ENCODE peak calls at places on chromosomes 13 and 19, in five cellular contexts. A is lower leg skin; R is RKO; I is EH; W is CD8-positive, alpha-beta memory T cell. C is an unnamed sample.

GRCh38 chr19:8489591-8490394 is 12.6 kb downstream of the PRAM1 start:
- DNase-seq in A (peak; percentile 57), R (no peak), I (no peak), W (no peak), C (no peak)

GRCh38 chr13:48783181-48783630 is 129.5 kb downstream of the CYSLTR2 start:
- DNase-seq in A (peak; percentile 80), R (peak; percentile 7), I (peak; percentile 95), W (no peak), C (peak; percentile 90)

GRCh38 chr19:45906221-45906620 is 3.8 kb upstream of the MYPOP start:
- DNase-seq in A (no peak), R (peak; percentile 66), I (peak; percentile 46), W (no peak), C (no peak)

GRCh38 chr13:101423872-101424271 is 7.6 kb upstream of the NALCN start:
- DNase-seq in A (no peak), R (no peak), I (no peak), W (no peak), C (no peak)

GRCh38 chr19:14022469-14022868 is 5.5 kb upstream of the RLN3 start:
- DNase-seq in A (no peak), R (no peak), I (peak; percentile 68), W (no peak), C (no peak)

GRCh38 chr19:35975608-35976214 is 19.3 kb upstream of the SDHAF1 start:
- DNase-seq in A (no peak), R (peak; percentile 57), I (peak; percentile 49), W (no peak), C (no peak)

GRCh38 chr13:75902166-75903104 is 266.3 kb downstream of the LMO7 start:
- DNase-seq in A (no peak), R (no peak), I (no peak), W (no peak), C (no peak)

GRCh38 chr19:7506385-7507328 is 9.2 kb upstream of the ZNF358 start:
- DNase-seq in A (peak; percentile 77), R (peak; percentile 97), I (peak; percentile 91), W (no peak), C (peak; percentile 84)

GRCh38 chr19:12580180-12580694 is 29.0 kb upstream of the ZNF564 start:
- DNase-seq in A (no peak), R (peak; percentile 96), I (peak; percentile 82), W (no peak), C (no peak)

GRCh38 chr13:27395007-27395510 is 29.4 kb upstream of the GTF3A start:
- DNase-seq in A (no peak), R (no peak), I (no peak), W (no peak), C (no peak)

GRCh38 chr19:39413269-39413902 is 917 bp downstream of the PLEKHG2 start:
- DNase-seq in A (peak; percentile 59), R (peak; percentile 55), I (peak; percentile 64), W (no peak), C (peak; percentile 69)